ENCODE peak calls at places on chromosomes 16 and 17, in nine cellular contexts. One of them, this sample, is unnamed.

GRCh38 chr16:10205688-10206087 is 23.5 kb upstream of the GRIN2A start:
- DNase-seq in effector memory CD4-positive, alpha-beta T cell: no peak
- DNase-seq in memory B cell: no peak
- DNase-seq in neural crest cell: no peak
- DNase-seq in left cardiac atrium: no peak
- DNase-seq in astrocyte of the spinal cord: no peak
- DNase-seq in GM04503: no peak
- DNase-seq in A172: no peak
- DNase-seq in MG63: no peak
- DNase-seq in this sample: no peak

GRCh38 chr17:75271233-75271954 is 363 bp upstream of the MIF4GD start:
- DNase-seq in effector memory CD4-positive, alpha-beta T cell: peak
- DNase-seq in memory B cell: peak
- DNase-seq in neural crest cell: peak
- DNase-seq in left cardiac atrium: peak
- DNase-seq in astrocyte of the spinal cord: peak
- DNase-seq in GM04503: no peak
- DNase-seq in A172: peak
- DNase-seq in MG63: peak
- DNase-seq in this sample: peak

GRCh38 chr16:12976491-12976890 is 75.1 kb downstream of the SHISA9 start:
- DNase-seq in effector memory CD4-positive, alpha-beta T cell: no peak
- DNase-seq in memory B cell: no peak
- DNase-seq in neural crest cell: no peak
- DNase-seq in left cardiac atrium: no peak
- DNase-seq in astrocyte of the spinal cord: no peak
- DNase-seq in GM04503: no peak
- DNase-seq in A172: no peak
- DNase-seq in MG63: no peak
- DNase-seq in this sample: no peak

GRCh38 chr16:28012031-28012445 is 51.5 kb downstream of the GSG1L start:
- DNase-seq in effector memory CD4-positive, alpha-beta T cell: no peak
- DNase-seq in memory B cell: no peak
- DNase-seq in neural crest cell: no peak
- DNase-seq in left cardiac atrium: no peak
- DNase-seq in astrocyte of the spinal cord: peak
- DNase-seq in GM04503: no peak
- DNase-seq in A172: no peak
- DNase-seq in MG63: peak
- DNase-seq in this sample: peak

GRCh38 chr17:78159575-78160158 is 8.7 kb upstream of the SYNGR2 start:
- DNase-seq in effector memory CD4-positive, alpha-beta T cell: no peak
- DNase-seq in memory B cell: no peak
- DNase-seq in neural crest cell: no peak
- DNase-seq in left cardiac atrium: no peak
- DNase-seq in astrocyte of the spinal cord: peak
- DNase-seq in GM04503: no peak
- DNase-seq in A172: no peak
- DNase-seq in MG63: no peak
- DNase-seq in this sample: no peak

GRCh38 chr16:9259914-9260608 is 168.6 kb downstream of the HAPSTR1 start:
- DNase-seq in effector memory CD4-positive, alpha-beta T cell: no peak
- DNase-seq in memory B cell: no peak
- DNase-seq in neural crest cell: no peak
- DNase-seq in left cardiac atrium: no peak
- DNase-seq in astrocyte of the spinal cord: no peak
- DNase-seq in GM04503: no peak
- DNase-seq in A172: no peak
- DNase-seq in MG63: no peak
- DNase-seq in this sample: no peak

GRCh38 chr16:30096862-30097563 is 1.0 kb upstream of the YPEL3 start:
- DNase-seq in effector memory CD4-positive, alpha-beta T cell: no peak
- DNase-seq in memory B cell: no peak
- DNase-seq in neural crest cell: no peak
- DNase-seq in left cardiac atrium: no peak
- DNase-seq in astrocyte of the spinal cord: no peak
- DNase-seq in GM04503: no peak
- DNase-seq in A172: no peak
- DNase-seq in MG63: no peak
- DNase-seq in this sample: no peak

GRCh38 chr17:31591924-31592323 is 200.4 kb downstream of the RAB11FIP4 start:
- DNase-seq in effector memory CD4-positive, alpha-beta T cell: no peak
- DNase-seq in memory B cell: no peak
- DNase-seq in neural crest cell: no peak
- DNase-seq in left cardiac atrium: no peak
- DNase-seq in astrocyte of the spinal cord: no peak
- DNase-seq in GM04503: no peak
- DNase-seq in A172: no peak
- DNase-seq in MG63: no peak
- DNase-seq in this sample: no peak

GRCh38 chr17:38617074-38617860 is 11.5 kb upstream of the SRCIN1 start:
- DNase-seq in effector memory CD4-positive, alpha-beta T cell: no peak
- DNase-seq in memory B cell: no peak
- DNase-seq in neural crest cell: no peak
- DNase-seq in left cardiac atrium: no peak
- DNase-seq in astrocyte of the spinal cord: no peak
- DNase-seq in GM04503: no peak
- DNase-seq in A172: no peak
- DNase-seq in MG63: no peak
- DNase-seq in this sample: peak

GRCh38 chr17:78343433-78344201 is 16.3 kb downstream of the SOCS3 start:
- DNase-seq in effector memory CD4-positive, alpha-beta T cell: peak
- DNase-seq in memory B cell: peak
- DNase-seq in neural crest cell: no peak
- DNase-seq in left cardiac atrium: peak
- DNase-seq in astrocyte of the spinal cord: no peak
- DNase-seq in GM04503: no peak
- DNase-seq in A172: peak
- DNase-seq in MG63: no peak
- DNase-seq in this sample: no peak

GRCh38 chr17:78798695-78799559 is 16.9 kb upstream of the CYTH1 start:
- DNase-seq in effector memory CD4-positive, alpha-beta T cell: no peak
- DNase-seq in memory B cell: peak
- DNase-seq in neural crest cell: no peak
- DNase-seq in left cardiac atrium: no peak
- DNase-seq in astrocyte of the spinal cord: no peak
- DNase-seq in GM04503: no peak
- DNase-seq in A172: no peak
- DNase-seq in MG63: no peak
- DNase-seq in this sample: peak

GRCh38 chr17:64244165-64244564 is 18.9 kb downstream of the TEX2 start:
- DNase-seq in effector memory CD4-positive, alpha-beta T cell: no peak
- DNase-seq in memory B cell: no peak
- DNase-seq in neural crest cell: no peak
- DNase-seq in left cardiac atrium: no peak
- DNase-seq in astrocyte of the spinal cord: no peak
- DNase-seq in GM04503: no peak
- DNase-seq in A172: peak
- DNase-seq in MG63: no peak
- DNase-seq in this sample: no peak

GRCh38 chr16:59412275-59412841 is 678.2 kb upstream of the GOT2 start:
- DNase-seq in effector memory CD4-positive, alpha-beta T cell: no peak
- DNase-seq in memory B cell: no peak
- DNase-seq in neural crest cell: no peak
- DNase-seq in left cardiac atrium: no peak
- DNase-seq in astrocyte of the spinal cord: peak
- DNase-seq in GM04503: no peak
- DNase-seq in A172: no peak
- DNase-seq in MG63: no peak
- DNase-seq in this sample: peak

GRCh38 chr17:78934681-78935418 is 9.7 kb upstream of the TIMP2 start:
- DNase-seq in effector memory CD4-positive, alpha-beta T cell: no peak
- DNase-seq in memory B cell: no peak
- DNase-seq in neural crest cell: no peak
- DNase-seq in left cardiac atrium: no peak
- DNase-seq in astrocyte of the spinal cord: no peak
- DNase-seq in GM04503: no peak
- DNase-seq in A172: peak
- DNase-seq in MG63: peak
- DNase-seq in this sample: no peak

GRCh38 chr17:35575759-35576158 is 2.6 kb downstream of the PEX12 start:
- DNase-seq in effector memory CD4-positive, alpha-beta T cell: no peak
- DNase-seq in memory B cell: no peak
- DNase-seq in neural crest cell: no peak
- DNase-seq in left cardiac atrium: no peak
- DNase-seq in astrocyte of the spinal cord: no peak
- DNase-seq in GM04503: no peak
- DNase-seq in A172: no peak
- DNase-seq in MG63: no peak
- DNase-seq in this sample: no peak

GRCh38 chr17:13102477-13102876 is 84.7 kb upstream of the ELAC2 start:
- DNase-seq in effector memory CD4-positive, alpha-beta T cell: no peak
- DNase-seq in memory B cell: no peak
- DNase-seq in neural crest cell: no peak
- DNase-seq in left cardiac atrium: no peak
- DNase-seq in astrocyte of the spinal cord: no peak
- DNase-seq in GM04503: no peak
- DNase-seq in A172: no peak
- DNase-seq in MG63: no peak
- DNase-seq in this sample: no peak

GRCh38 chr17:19558946-19559345 is 25.3 kb downstream of the SLC47A1 start:
- DNase-seq in effector memory CD4-positive, alpha-beta T cell: no peak
- DNase-seq in memory B cell: no peak
- DNase-seq in neural crest cell: no peak
- DNase-seq in left cardiac atrium: no peak
- DNase-seq in astrocyte of the spinal cord: no peak
- DNase-seq in GM04503: no peak
- DNase-seq in A172: no peak
- DNase-seq in MG63: no peak
- DNase-seq in this sample: no peak

GRCh38 chr17:27442702-27443101 is 13.5 kb upstream of the KSR1 start:
- DNase-seq in effector memory CD4-positive, alpha-beta T cell: no peak
- DNase-seq in memory B cell: no peak
- DNase-seq in neural crest cell: no peak
- DNase-seq in left cardiac atrium: no peak
- DNase-seq in astrocyte of the spinal cord: no peak
- DNase-seq in GM04503: no peak
- DNase-seq in A172: no peak
- DNase-seq in MG63: no peak
- DNase-seq in this sample: no peak

GRCh38 chr17:67617304-67617899 is 100.3 kb upstream of the NOL11 start:
- DNase-seq in effector memory CD4-positive, alpha-beta T cell: no peak
- DNase-seq in memory B cell: no peak
- DNase-seq in neural crest cell: no peak
- DNase-seq in left cardiac atrium: no peak
- DNase-seq in astrocyte of the spinal cord: no peak
- DNase-seq in GM04503: no peak
- DNase-seq in A172: no peak
- DNase-seq in MG63: no peak
- DNase-seq in this sample: no peak

GRCh38 chr17:81807839-81808238 is 3.9 kb downstream of the GCGR start:
- DNase-seq in effector memory CD4-positive, alpha-beta T cell: no peak
- DNase-seq in memory B cell: no peak
- DNase-seq in neural crest cell: no peak
- DNase-seq in left cardiac atrium: no peak
- DNase-seq in astrocyte of the spinal cord: no peak
- DNase-seq in GM04503: no peak
- DNase-seq in A172: no peak
- DNase-seq in MG63: no peak
- DNase-seq in this sample: no peak

GRCh38 chr17:68576811-68577551 is 24.2 kb downstream of the FAM20A start:
- DNase-seq in effector memory CD4-positive, alpha-beta T cell: no peak
- DNase-seq in memory B cell: no peak
- DNase-seq in neural crest cell: no peak
- DNase-seq in left cardiac atrium: no peak
- DNase-seq in astrocyte of the spinal cord: peak
- DNase-seq in GM04503: peak
- DNase-seq in A172: no peak
- DNase-seq in MG63: no peak
- DNase-seq in this sample: no peak

GRCh38 chr17:20191066-20191465 is 181.9 kb downstream of the SPECC1 start:
- DNase-seq in effector memory CD4-positive, alpha-beta T cell: no peak
- DNase-seq in memory B cell: no peak
- DNase-seq in neural crest cell: no peak
- DNase-seq in left cardiac atrium: no peak
- DNase-seq in astrocyte of the spinal cord: peak
- DNase-seq in GM04503: peak
- DNase-seq in A172: peak
- DNase-seq in MG63: peak
- DNase-seq in this sample: no peak